ENCODE peak calls at places on chromosomes 12 and 14, in seven cellular contexts. L is heart right ventricle, D is MM.1S, U is AG09309, Y is fibroblast of pulmonary artery, O is neural progenitor cell, A is upper lobe of right lung. H is an unnamed sample.

GRCh38 chr12:130429656-130430505 is 92.2 kb downstream of the PIWIL1 start:
- DNase-seq in O (no peak), U (no peak), L (no peak), D (no peak), A (peak; percentile 52), Y (no peak), H (no peak)

GRCh38 chr12:91178139-91178561 is 4.5 kb downstream of the DCN start:
- DNase-seq in A (no peak), D (peak; percentile 40), U (peak; percentile 33), O (no peak), Y (peak; percentile 70), L (no peak), H (no peak)

GRCh38 chr12:128856035-128856790 is 2.9 kb downstream of the GLT1D1 start:
- DNase-seq in U (no peak), A (no peak), L (no peak), D (no peak), Y (no peak), O (no peak), H (no peak)

GRCh38 chr14:69708586-69709169 is 58.3 kb upstream of the SRSF5 start:
- DNase-seq in Y (no peak), D (no peak), A (no peak), O (peak; percentile 83), L (no peak), U (no peak), H (no peak)

GRCh38 chr14:89767861-89768268 is 186.7 kb downstream of the EFCAB11 start:
- DNase-seq in U (peak; percentile 7), O (peak; percentile 62), L (no peak), Y (peak; percentile 73), A (no peak), D (peak; percentile 70), H (peak; percentile 31)

GRCh38 chr12:54215990-54216579 is 27.3 kb upstream of the SMUG1 start:
- DNase-seq in O (no peak), Y (no peak), U (no peak), A (peak; percentile 67), D (no peak), L (peak; percentile 30), H (no peak)

GRCh38 chr14:88941414-88941813 is 117.0 kb downstream of the TTC8 start:
- DNase-seq in O (no peak), D (no peak), A (no peak), U (no peak), L (no peak), Y (no peak), H (no peak)

GRCh38 chr12:129902371-129903091 is 1.3 kb downstream of the TMEM132D start:
- DNase-seq in L (no peak), D (no peak), U (no peak), Y (no peak), O (peak; percentile 11), A (no peak), H (no peak)

GRCh38 chr14:71266994-71267636 is 359.9 kb downstream of the PCNX1 start:
- DNase-seq in Y (peak; percentile 31), A (no peak), U (peak; percentile 37), D (no peak), O (no peak), L (no peak), H (no peak)

GRCh38 chr12:104456950-104457745 is 400 bp downstream of the CHST11 start:
- DNase-seq in L (peak; percentile 55), D (peak; percentile 67), A (peak; percentile 80), Y (peak; percentile 80), U (no peak), O (peak; percentile 79), H (peak; percentile 68)

GRCh38 chr12:124174406-124174805 is 120.5 kb upstream of the RFLNA start:
- DNase-seq in O (no peak), Y (peak; percentile 18), L (no peak), U (peak; percentile 83), D (no peak), A (no peak), H (peak; percentile 27)

GRCh38 chr12:25382311-25383106 is 131.8 kb upstream of the KRAS start:
- DNase-seq in A (no peak), O (no peak), U (no peak), D (no peak), Y (no peak), L (no peak), H (no peak)

GRCh38 chr14:50031534-50032313 is 84.6 kb downstream of the VCPKMT start:
- DNase-seq in A (no peak), O (no peak), D (no peak), U (no peak), L (no peak), Y (no peak), H (no peak)

GRCh38 chr12:70756791-70757190 is 119.6 kb upstream of the PTPRB start:
- DNase-seq in U (no peak), Y (no peak), O (no peak), L (no peak), A (no peak), D (no peak), H (no peak)

GRCh38 chr12:120814903-120815429 is 89.2 kb downstream of the SPPL3 start:
- DNase-seq in O (no peak), Y (no peak), U (no peak), D (no peak), L (no peak), A (no peak), H (no peak)

GRCh38 chr14:100440758-100441203 is 117.6 kb downstream of the SLC25A47 start:
- DNase-seq in Y (peak; percentile 20), L (no peak), O (no peak), A (no peak), U (no peak), D (no peak), H (no peak)

GRCh38 chr14:100438678-100439592 is 115.8 kb downstream of the SLC25A47 start:
- DNase-seq in A (no peak), O (no peak), Y (peak; percentile 68), U (peak; percentile 46), D (no peak), L (no peak), H (no peak)

GRCh38 chr14:100439781-100440180 is 116.6 kb downstream of the SLC25A47 start:
- DNase-seq in Y (peak; percentile 62), D (no peak), O (no peak), U (no peak), L (peak; percentile 52), A (no peak), H (no peak)

GRCh38 chr14:100441271-100441947 is 118.3 kb downstream of the SLC25A47 start:
- DNase-seq in A (no peak), L (no peak), D (no peak), O (no peak), Y (no peak), U (no peak), H (no peak)

DNA sequence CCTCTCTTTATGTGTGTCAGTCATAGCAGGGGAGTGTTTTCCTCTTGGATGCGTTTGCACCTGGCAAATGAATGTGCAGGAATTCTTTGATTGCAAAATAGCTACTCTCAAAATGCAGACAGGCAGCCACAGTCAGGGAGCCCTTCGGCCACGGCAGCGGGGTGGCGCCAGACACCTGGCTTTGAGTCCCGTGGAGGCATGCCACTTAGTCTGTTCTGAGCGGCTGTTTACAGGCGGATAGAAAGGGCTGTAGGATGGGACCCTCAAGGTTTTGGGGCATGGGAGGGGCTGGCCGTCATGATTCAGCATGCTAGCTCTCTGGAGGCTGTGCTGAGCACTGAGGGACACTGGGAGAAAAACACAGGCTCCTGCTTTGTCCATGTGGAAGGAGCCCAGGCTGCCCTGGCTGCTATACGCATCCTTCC is 117.1 kb downstream of the SLC25A47 start:
- DNase-seq in U (no peak), Y (peak; percentile 74), L (peak; percentile 66), O (peak; percentile 83), D (no peak), A (peak; percentile 89), H (peak; percentile 66)
- TF ChIP-seq CTCF in U (peak; percentile 83), Y (peak; percentile 78), L (peak; percentile 49), O (peak; percentile 70), D (no peak), A (peak; percentile 68), H (peak; percentile 86)

GRCh38 chr12:67411562-67411961 is 142.4 kb downstream of the CAND1 start:
- DNase-seq in D (no peak), O (no peak), Y (no peak), A (no peak), U (no peak), L (no peak), H (no peak)

GRCh38 chr12:67419810-67420209 is 150.7 kb downstream of the CAND1 start:
- DNase-seq in Y (no peak), O (peak; percentile 23), U (no peak), L (no peak), D (no peak), A (no peak), H (no peak)

GRCh38 chr12:67413577-67413976 is 144.4 kb downstream of the CAND1 start:
- DNase-seq in Y (no peak), L (no peak), O (no peak), D (no peak), U (no peak), A (no peak), H (no peak)

GRCh38 chr12:67414011-67414715 is 145.0 kb downstream of the CAND1 start:
- DNase-seq in U (no peak), A (no peak), Y (no peak), O (no peak), D (no peak), L (no peak), H (no peak)

DNA sequence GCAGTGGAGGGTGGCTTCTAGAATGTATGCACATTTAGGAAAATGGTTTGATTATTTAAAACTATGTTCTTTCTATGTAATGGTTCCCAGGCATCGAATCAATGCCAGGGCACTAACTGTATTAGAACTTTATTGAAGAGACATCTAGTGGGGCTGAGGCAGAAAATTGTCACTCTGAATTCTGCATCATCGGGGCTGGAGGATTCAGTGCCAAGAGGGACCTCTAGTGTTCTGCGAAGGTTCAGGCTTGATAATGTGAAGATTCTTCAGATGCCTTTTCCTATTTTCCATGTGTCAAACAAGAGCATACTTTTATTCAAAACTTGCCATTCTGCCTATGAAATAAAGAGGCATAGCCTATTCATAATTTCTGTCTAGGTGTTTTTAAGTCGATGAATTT is 146.3 kb downstream of the CAND1 start:
- DNase-seq in A (no peak), U (peak; percentile 39), O (peak; percentile 65), L (no peak), Y (peak; percentile 41), D (no peak), H (no peak)
- TF ChIP-seq CTCF in A (peak; percentile 51), U (peak; percentile 69), O (peak; percentile 61), L (peak; percentile 36), Y (peak; percentile 39), D (no peak), H (peak; percentile 52)

GRCh38 chr14:93135399-93135798 is 19.7 kb upstream of the ITPK1 start:
- DNase-seq in L (no peak), A (no peak), U (no peak), O (no peak), D (no peak), Y (no peak), H (no peak)
- TF ChIP-seq CTCF in L (no peak), A (no peak), U (no peak), O (no peak), D (no peak), Y (no peak), H (no peak)

GRCh38 chr12:115790526-115790925 is 487.0 kb downstream of the MED13L start:
- DNase-seq in Y (no peak), U (no peak), L (no peak), A (no peak), O (no peak), D (no peak), H (no peak)

GRCh38 chr12:115791331-115791730 is 486.2 kb downstream of the MED13L start:
- DNase-seq in Y (no peak), L (peak; percentile 52), U (no peak), D (no peak), O (no peak), A (no peak), H (no peak)

DNA sequence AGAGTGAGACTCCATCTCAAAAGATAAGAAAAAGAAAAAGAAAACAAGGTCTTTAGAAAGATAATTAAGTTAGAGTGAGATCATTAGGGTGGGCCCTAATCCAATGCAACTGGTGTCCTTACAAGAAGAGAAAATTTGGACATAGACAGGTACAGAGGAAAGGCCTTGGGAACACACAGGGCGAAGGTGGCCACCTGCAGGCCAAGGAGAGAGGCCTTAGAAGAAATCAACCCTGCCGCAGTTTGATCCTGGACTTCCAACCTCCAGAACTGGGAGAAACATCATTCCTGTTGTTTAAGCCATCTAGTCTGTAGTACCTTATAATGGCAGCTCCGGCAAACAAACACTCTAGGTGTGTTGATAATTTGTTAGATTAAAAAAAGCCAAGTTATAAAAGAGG is 491.9 kb downstream of the MED13L start:
- DNase-seq in A (no peak), L (no peak), D (no peak), O (no peak), U (no peak), Y (no peak), H (no peak)
- TF ChIP-seq CTCF in A (no peak), L (no peak), D (no peak), O (peak; percentile 20), U (no peak), Y (no peak), H (no peak)